ENCODE peak calls at places on chromosome 5, in ten cellular contexts. X, G, Q, C, R, E, N, Y, O and P are unnamed samples.
A peak's percentile ranks its signal among the peaks of the same experiment; 100 is the strongest.

GRCh38 chr5:94941113-94941765 is 322.8 kb downstream of the SLF1 start:
- DNase-seq in R (no peak), Y (no peak), Q (no peak), X (no peak), E (no peak), G (no peak), C (no peak), O (no peak), N (no peak), P (no peak)

GRCh38 chr5:123610665-123611406 is 98.9 kb downstream of the CSNK1G3 start:
- DNase-seq in Y (peak; percentile 45), R (peak; percentile 16), X (no peak), E (peak; percentile 62), Q (peak; percentile 46), C (peak; percentile 88), N (peak; percentile 60), O (peak; percentile 34), G (peak; percentile 36), P (no peak)

GRCh38 chr5:98989723-98990122 is 60.9 kb upstream of the CHD1 start:
- DNase-seq in G (no peak), O (no peak), N (no peak), Q (peak; percentile 33), E (no peak), C (no peak), X (no peak), R (no peak), Y (no peak), P (no peak)

GRCh38 chr5:6725448-6725847 is 12.2 kb downstream of the TENT4A start:
- DNase-seq in N (no peak), Y (no peak), R (no peak), X (no peak), Q (no peak), G (no peak), O (no peak), C (no peak), E (no peak), P (no peak)

GRCh38 chr5:35009657-35010056 is 38.1 kb downstream of the AGXT2 start:
- DNase-seq in N (peak; percentile 11), O (no peak), G (no peak), Y (no peak), E (peak; percentile 18), X (no peak), Q (no peak), C (peak; percentile 28), R (no peak), P (no peak)

GRCh38 chr5:115952579-115952978 is 9.7 kb upstream of the LVRN start:
- DNase-seq in E (no peak), O (no peak), X (no peak), Y (no peak), C (no peak), N (no peak), R (no peak), G (no peak), Q (peak; percentile 16), P (no peak)

GRCh38 chr5:68070641-68071191 is 144.8 kb upstream of the PIK3R1 start:
- DNase-seq in C (no peak), X (no peak), E (no peak), N (no peak), O (no peak), Q (no peak), R (no peak), Y (no peak), G (no peak), P (no peak)

GRCh38 chr5:180172447-180173197 is 36.4 kb downstream of the RASGEF1C start:
- DNase-seq in Q (no peak), E (no peak), X (no peak), N (no peak), R (no peak), O (no peak), C (peak; percentile 34), G (no peak), Y (no peak), P (no peak)

GRCh38 chr5:177469061-177469628 is 4.3 kb downstream of the DBN1 start:
- DNase-seq in O (peak; percentile 36), R (no peak), C (no peak), Y (no peak), G (no peak), X (no peak), N (peak; percentile 41), E (peak; percentile 58), Q (no peak), P (no peak)

GRCh38 chr5:143680672-143681259 is 131.2 kb upstream of the HMHB1 start:
- DNase-seq in C (no peak), R (no peak), O (no peak), Y (no peak), E (no peak), G (no peak), X (peak; percentile 51), Q (no peak), N (no peak), P (no peak)

GRCh38 chr5:29879401-29879800 is 1314.1 kb upstream of the CDH6 start:
- DNase-seq in G (no peak), O (no peak), N (no peak), Q (no peak), E (no peak), X (no peak), Y (no peak), R (no peak), C (no peak), P (no peak)

GRCh38 chr5:8993031-8993430 is 552.8 kb downstream of the SEMA5A start:
- DNase-seq in R (no peak), E (peak; percentile 18), O (no peak), X (no peak), G (no peak), N (no peak), Y (no peak), C (peak; percentile 36), Q (no peak), P (no peak)

GRCh38 chr5:3324421-3325101 is 271.1 kb upstream of the IRX1 start:
- DNase-seq in E (no peak), G (no peak), R (peak; percentile 27), Y (no peak), X (no peak), Q (no peak), C (no peak), N (no peak), O (no peak), P (peak; percentile 91)

GRCh38 chr5:151605559-151605958 is 14.4 kb upstream of the FAT2 start:
- DNase-seq in Y (no peak), Q (no peak), C (no peak), E (no peak), O (no peak), X (no peak), G (no peak), N (no peak), R (no peak), P (no peak)

GRCh38 chr5:58469895-58470294 is 10.0 kb upstream of the PLK2 start:
- DNase-seq in C (no peak), R (no peak), X (no peak), E (no peak), G (no peak), Q (no peak), Y (no peak), N (no peak), O (no peak), P (no peak)
- TF ChIP-seq CTCF in C (no peak), R (no peak), X (no peak), E (no peak), G (no peak), Q (no peak), Y (no peak), N (no peak), O (no peak), P (no peak)

DNA sequence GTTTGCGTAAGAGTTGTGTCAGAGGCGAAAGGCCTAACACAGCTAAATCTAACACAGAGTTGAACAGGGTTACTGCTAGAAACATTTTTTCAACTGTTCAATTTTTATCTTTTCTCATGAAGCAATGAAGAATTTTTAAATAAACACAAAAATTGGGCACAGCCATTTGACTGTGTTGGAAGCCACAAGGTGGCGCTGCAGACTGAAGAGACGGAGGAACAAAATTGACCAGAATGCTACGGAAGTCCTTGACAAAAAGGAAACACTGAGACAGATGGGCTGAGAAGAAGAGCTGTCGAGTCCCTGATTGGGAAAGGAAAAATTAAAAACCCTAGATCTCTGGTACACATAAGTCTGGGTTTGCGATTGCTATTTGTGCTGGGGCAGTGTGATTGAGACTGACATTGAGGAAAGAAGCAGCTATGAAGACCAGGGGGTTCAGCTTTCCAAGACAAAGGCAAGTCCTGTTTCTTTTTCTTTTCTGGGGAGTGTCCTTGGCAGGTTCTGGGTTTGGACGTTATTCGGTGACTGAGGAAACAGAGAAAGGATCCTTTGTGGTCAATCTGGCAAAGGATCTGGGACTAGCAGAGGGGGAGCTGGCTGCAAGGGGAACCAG is at the start of gene PCDHB9:
- DNase-seq in Y (no peak), O (peak; percentile 15), G (no peak), Q (peak; percentile 15), C (peak; percentile 7), E (peak; percentile 58), R (peak; percentile 42), N (peak; percentile 3), X (no peak), P (no peak)
- TF ChIP-seq CTCF in Y (peak; percentile 22), O (peak; percentile 58), G (no peak), Q (peak; percentile 30), C (peak; percentile 25), E (peak; percentile 88), R (peak; percentile 34), N (peak; percentile 17), X (peak; percentile 28), P (peak; percentile 60)

GRCh38 chr5:169289520-169289919 is 11.4 kb downstream of the SLIT3 start:
- DNase-seq in O (no peak), C (no peak), E (no peak), Q (no peak), Y (no peak), G (no peak), N (no peak), X (no peak), R (no peak), P (no peak)
- TF ChIP-seq CTCF in O (no peak), C (no peak), E (peak; percentile 18), Q (no peak), Y (no peak), G (no peak), N (no peak), X (peak; percentile 27), R (no peak), P (peak; percentile 28)

GRCh38 chr5:43520615-43521014 is 5.7 kb upstream of the C5orf34 start:
- DNase-seq in Q (no peak), E (no peak), O (no peak), X (no peak), G (no peak), Y (no peak), R (no peak), N (no peak), C (no peak), P (no peak)

GRCh38 chr5:43514471-43514815 is 505 bp downstream of the C5orf34 start:
- DNase-seq in X (no peak), Q (peak; percentile 3), R (no peak), N (peak; percentile 89), E (peak; percentile 76), G (peak; percentile 51), Y (peak; percentile 18), O (no peak), C (peak; percentile 72), P (no peak)

GRCh38 chr5:43515678-43516048 is 715 bp upstream of the C5orf34 start:
- DNase-seq in X (no peak), C (no peak), O (no peak), E (no peak), G (no peak), Q (no peak), N (no peak), R (no peak), Y (no peak), P (no peak)

GRCh38 chr5:43514816-43515677 is at the start of gene C5orf34:
- DNase-seq in X (peak; percentile 96), N (peak; percentile 93), O (peak; percentile 98), E (peak; percentile 95), G (peak; percentile 89), Q (peak; percentile 98), C (peak; percentile 97), Y (peak; percentile 86), R (peak; percentile 98), P (peak; percentile 97)
- TF ChIP-seq CTCF in X (no peak), N (no peak), O (peak; percentile 33), E (peak; percentile 8), G (no peak), Q (no peak), C (no peak), Y (no peak), R (no peak), P (peak; percentile 42)